ENCODE peak calls at places on chromosomes 11 and 22, in seven cellular contexts. H is upper lobe of left lung, Y is astrocyte of the spinal cord, O is A549, F is fibroblast of pulmonary artery, C is tibial artery, J is Panc1. L is an unnamed sample.

GRCh38 chr11:47216141-47216798 is 1.5 kb downstream of the DDB2 start:
- DNase-seq in O (peak), H (no peak), F (peak), C (peak), J (no peak), Y (peak), L (peak)

GRCh38 chr22:46958191-46958590 is 195.7 kb downstream of the TBC1D22A start:
- DNase-seq in F (no peak), C (no peak), O (no peak), J (no peak), H (no peak), Y (no peak), L (no peak)

GRCh38 chr11:108117746-108118371 is 3.5 kb upstream of the ACAT1 start:
- DNase-seq in F (peak), J (no peak), H (no peak), O (peak), Y (peak), C (no peak), L (peak)

GRCh38 chr11:47899801-47900200 is 51.7 kb upstream of the NUP160 start:
- DNase-seq in O (no peak), C (no peak), F (no peak), H (no peak), J (no peak), Y (no peak), L (no peak)

GRCh38 chr11:111427471-111427912 is 48.4 kb upstream of the POU2AF1 start:
- DNase-seq in O (no peak), C (no peak), Y (no peak), J (no peak), H (no peak), F (no peak), L (peak)

GRCh38 chr11:2316963-2317244 is 15.1 kb downstream of the TSPAN32 start:
- DNase-seq in H (no peak), F (no peak), J (no peak), Y (no peak), C (no peak), O (no peak), L (no peak)

GRCh38 chr11:57500926-57501325 is 14.6 kb downstream of the SLC43A1 start:
- DNase-seq in Y (no peak), C (no peak), J (no peak), F (no peak), H (peak), O (no peak), L (no peak)

GRCh38 chr22:19962246-19962908 is 20.8 kb upstream of the TXNRD2 start:
- DNase-seq in F (peak), O (peak), J (no peak), Y (peak), H (peak), C (peak), L (peak)

GRCh38 chr11:63020671-63021255 is 5.1 kb upstream of the SLC22A8 start:
- DNase-seq in C (no peak), H (peak), O (peak), J (no peak), Y (no peak), F (no peak), L (no peak)
- TF ChIP-seq CTCF in C (no peak), H (peak), O (peak), J (peak), Y (peak), F (peak), L (peak)

DNA sequence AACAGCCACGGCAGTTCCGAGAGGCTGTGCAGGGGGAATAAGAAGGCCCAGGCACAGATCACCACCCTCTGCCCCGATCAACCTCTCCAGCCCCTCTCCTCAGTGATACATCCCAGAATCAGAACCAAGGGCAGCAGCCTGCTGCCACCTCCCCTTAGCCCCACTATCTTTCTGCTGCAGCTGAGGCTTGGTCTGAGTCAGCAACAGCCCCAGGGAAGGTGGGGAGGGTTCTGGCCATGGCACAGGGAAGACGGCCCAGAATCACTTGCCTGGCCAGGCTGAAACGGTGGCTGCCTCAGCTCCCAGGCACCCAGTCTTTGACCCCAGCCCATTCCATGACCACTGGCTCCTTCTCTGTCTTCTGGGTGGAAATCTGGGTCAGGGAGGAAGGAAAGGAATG is 2.3 kb downstream of the CHID1 start:
- DNase-seq in C (no peak), O (no peak), J (no peak), H (no peak), Y (no peak), F (no peak), L (no peak)
- H3K4me3 ChIP-seq in C (no peak), O (no peak), J (no peak), H (no peak), Y (no peak), F (no peak), L (no peak)

DNA sequence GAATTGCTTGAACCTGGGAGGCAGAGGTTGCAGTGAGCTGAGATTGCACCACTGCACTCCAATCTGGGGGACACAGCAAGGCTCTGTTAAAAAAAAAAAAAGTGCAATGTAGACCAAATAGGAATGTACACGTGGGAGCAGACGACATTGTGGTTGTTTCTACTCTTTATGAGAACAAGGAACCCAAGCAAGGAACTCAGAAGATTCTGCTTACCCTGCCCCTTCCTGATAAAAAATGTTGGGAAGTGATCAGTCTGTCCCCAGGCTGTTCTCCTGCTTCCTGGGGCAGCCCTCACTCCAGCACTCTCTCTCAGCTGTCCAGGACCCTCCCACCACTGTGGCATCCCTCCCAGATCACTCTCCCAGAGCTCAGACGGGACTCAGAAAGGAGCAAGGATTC is 31.7 kb downstream of the SLCO2B1 start:
- DNase-seq in F (no peak), C (no peak), O (no peak), H (no peak), Y (no peak), J (no peak), L (no peak)
- TF ChIP-seq CTCF in F (no peak), C (no peak), O (no peak), H (no peak), Y (no peak), J (no peak), L (no peak)

GRCh38 chr11:17387811-17388210 is 648 bp downstream of the KCNJ11 start:
- DNase-seq in J (no peak), O (no peak), C (no peak), F (no peak), Y (no peak), H (peak), L (no peak)

GRCh38 chr11:17387280-17387679 is 1.2 kb downstream of the KCNJ11 start:
- DNase-seq in F (no peak), J (no peak), O (no peak), Y (no peak), C (no peak), H (peak), L (no peak)

GRCh38 chr11:17385492-17385891 is 3.0 kb downstream of the KCNJ11 start:
- DNase-seq in F (no peak), J (no peak), O (no peak), Y (no peak), C (no peak), H (no peak), L (no peak)

GRCh38 chr11:17385926-17386325 is 2.5 kb downstream of the KCNJ11 start:
- DNase-seq in F (no peak), O (no peak), Y (no peak), J (no peak), H (no peak), C (no peak), L (no peak)

DNA sequence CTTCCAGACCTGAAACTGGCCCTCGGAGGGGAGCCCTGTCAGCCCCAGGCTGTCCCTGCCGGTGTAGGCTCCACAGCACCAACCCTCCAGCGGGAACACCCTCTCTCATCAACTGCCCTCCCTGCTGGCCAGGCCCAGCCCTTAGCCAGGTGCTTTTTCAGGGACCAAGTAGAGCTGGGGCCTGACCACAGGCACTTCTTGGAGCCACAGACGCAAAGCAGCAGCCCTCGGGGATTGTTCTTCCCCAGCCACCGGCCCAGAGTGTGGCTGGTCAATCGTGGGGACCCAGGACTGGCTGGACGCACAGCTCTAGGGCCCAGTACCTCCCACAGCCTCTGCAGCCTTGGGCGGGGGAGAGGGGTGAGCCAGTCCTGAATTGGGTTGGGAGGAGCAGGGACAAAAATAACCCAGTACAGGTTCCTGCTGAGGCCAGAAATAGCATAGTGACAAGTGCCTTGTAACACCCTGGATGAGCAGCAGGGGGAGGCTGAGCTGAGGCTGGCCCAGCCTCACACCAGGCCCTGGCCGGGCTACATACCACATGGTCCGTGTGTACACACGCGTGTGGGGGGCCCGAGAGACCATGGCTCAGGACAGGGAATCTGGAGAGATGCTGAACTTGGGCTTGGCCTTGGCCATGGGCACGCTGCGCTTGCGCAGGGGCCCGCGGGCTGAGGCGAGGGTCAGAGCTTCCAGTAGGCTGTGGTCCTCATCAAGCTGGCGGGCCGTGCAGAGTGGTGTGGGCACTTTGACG is 2.0 kb downstream of the KCNJ11 start:
- DNase-seq in H (peak), O (peak), F (peak), J (no peak), Y (peak), C (peak), L (peak)
- H3K4me3 ChIP-seq in H (peak), O (no peak), F (no peak), J (no peak), Y (no peak), C (peak), L (no peak)

GRCh38 chr22:38398609-38399401 is 56.2 kb downstream of the KCNJ4 start:
- DNase-seq in O (peak), Y (peak), F (peak), C (peak), J (no peak), H (peak), L (peak)
- TF ChIP-seq CTCF in O (no peak), Y (no peak), F (no peak), C (no peak), J (no peak), H (no peak), L (no peak)